ENCODE peak calls at places on chromosomes 1 and 21, in seven cellular contexts. P, J, Q, U, H, L and K are unnamed samples.

GRCh38 chr1:14149431-14149830 is 449.1 kb upstream of the KAZN start:
- DNase-seq in Q (peak), J (no peak), L (peak), H (no peak), P (no peak), U (no peak), K (no peak)

GRCh38 chr1:176174108-176174507 is 33.0 kb downstream of the COP1 start:
- DNase-seq in J (peak), Q (peak), P (no peak), U (no peak), L (no peak), H (no peak), K (peak)

GRCh38 chr1:65069186-65069585 is 78.8 kb upstream of the AK4 start:
- DNase-seq in L (no peak), U (no peak), H (no peak), J (no peak), P (no peak), Q (no peak), K (no peak)

GRCh38 chr1:214581785-214582184 is 21.2 kb upstream of the CENPF start:
- DNase-seq in P (no peak), H (no peak), L (no peak), J (peak), Q (peak), U (no peak), K (peak)

GRCh38 chr1:221510793-221511503 is 230.9 kb downstream of the DUSP10 start:
- DNase-seq in J (no peak), U (no peak), H (no peak), Q (peak), P (no peak), L (no peak), K (no peak)

GRCh38 chr21:41777934-41778815 is 11.3 kb upstream of the RIPK4 start:
- DNase-seq in U (peak), Q (peak), P (peak), H (peak), L (peak), J (peak), K (peak)

GRCh38 chr1:21865609-21865942 is 53.5 kb downstream of the LDLRAD2 start:
- DNase-seq in H (no peak), L (no peak), Q (no peak), U (no peak), P (no peak), J (no peak), K (no peak)

GRCh38 chr21:41460578-41461527 is 34.8 kb downstream of the MX1 start:
- DNase-seq in L (peak), P (no peak), H (peak), U (peak), Q (peak), J (peak), K (peak)

GRCh38 chr1:235090406-235091069 is 38.1 kb downstream of the TOMM20 start:
- DNase-seq in J (peak), H (peak), P (peak), Q (peak), U (peak), L (peak), K (no peak)

GRCh38 chr1:182890927-182891610 is 51.9 kb downstream of the DHX9 start:
- DNase-seq in H (no peak), Q (peak), P (no peak), U (no peak), J (no peak), L (no peak), K (no peak)

GRCh38 chr1:10122926-10123325 is 87.4 kb upstream of the KIF1B start:
- DNase-seq in P (no peak), J (peak), Q (no peak), U (no peak), H (no peak), L (peak), K (peak)

GRCh38 chr1:76958808-76959207 is 91.5 kb downstream of the ST6GALNAC5 start:
- DNase-seq in L (no peak), U (no peak), Q (peak), H (no peak), J (no peak), P (no peak), K (no peak)

GRCh38 chr1:230682882-230683610 is 30.9 kb downstream of the AGT start:
- DNase-seq in L (no peak), H (no peak), P (no peak), J (no peak), Q (peak), U (no peak), K (peak)

GRCh38 chr1:198538579-198539364 is 1.7 kb downstream of the ATP6V1G3 start:
- DNase-seq in Q (no peak), H (no peak), J (no peak), L (no peak), P (no peak), U (no peak), K (no peak)

GRCh38 chr1:201226859-201227488 is 36.4 kb downstream of the IGFN1 start:
- DNase-seq in J (no peak), H (peak), P (no peak), U (no peak), L (no peak), Q (no peak), K (no peak)

GRCh38 chr1:154403300-154403943 is 1.7 kb upstream of the IL6R start:
- DNase-seq in P (no peak), Q (no peak), L (no peak), H (no peak), U (no peak), J (no peak), K (no peak)

GRCh38 chr1:26160527-26161407 is 1.9 kb downstream of the FAM110D start:
- DNase-seq in L (no peak), Q (no peak), P (no peak), H (no peak), J (no peak), U (no peak), K (no peak)

GRCh38 chr1:32356478-32356877 is 5.8 kb downstream of the FAM229A start:
- DNase-seq in Q (no peak), P (no peak), J (no peak), H (no peak), U (no peak), L (no peak), K (no peak)

GRCh38 chr1:179002552-179003345 is 22.9 kb upstream of the FAM20B start:
- DNase-seq in Q (peak), J (peak), U (peak), P (peak), H (peak), L (peak), K (peak)

GRCh38 chr1:17287377-17287776 is 20.6 kb upstream of the PADI4 start:
- DNase-seq in Q (peak), L (peak), H (no peak), U (no peak), J (peak), P (no peak), K (peak)

GRCh38 chr21:42939581-42940413 is 14.4 kb upstream of the ERVH48-1 start:
- DNase-seq in J (peak), L (peak), H (no peak), P (no peak), Q (no peak), U (no peak), K (peak)

GRCh38 chr1:184088037-184088436 is 36.5 kb downstream of the TSEN15 start:
- DNase-seq in Q (peak), H (peak), U (no peak), L (no peak), P (no peak), J (no peak), K (no peak)

GRCh38 chr1:211468595-211468994 is 23.4 kb downstream of the RD3 start:
- DNase-seq in P (no peak), J (no peak), H (no peak), L (no peak), Q (no peak), U (no peak), K (no peak)

GRCh38 chr1:236451796-236452373 is 57.8 kb downstream of the EDARADD start:
- DNase-seq in U (no peak), J (no peak), P (peak), H (peak), L (peak), Q (peak), K (no peak)

GRCh38 chr1:236471096-236471495 is 52.7 kb upstream of the LGALS8 start:
- DNase-seq in U (no peak), L (no peak), J (no peak), H (no peak), P (no peak), Q (no peak), K (no peak)

GRCh38 chr21:40568756-40569155 is 278.2 kb downstream of the DSCAM start:
- DNase-seq in J (no peak), U (no peak), H (no peak), P (no peak), L (no peak), Q (no peak), K (no peak)

GRCh38 chr1:193626695-193627094 is 440.3 kb upstream of the B3GALT2 start:
- DNase-seq in U (peak), H (no peak), P (no peak), Q (no peak), J (no peak), L (no peak), K (no peak)

GRCh38 chr1:207962716-207963428 is 51.9 kb upstream of the CD34 start:
- DNase-seq in L (peak), Q (peak), U (no peak), J (no peak), P (no peak), H (no peak), K (no peak)

GRCh38 chr1:112887599-112888303 is 68.2 kb downstream of the SLC16A1 start:
- DNase-seq in L (no peak), P (no peak), H (no peak), J (no peak), U (no peak), Q (no peak), K (no peak)

GRCh38 chr1:112894010-112894292 is 62.0 kb downstream of the SLC16A1 start:
- DNase-seq in J (no peak), U (no peak), Q (no peak), H (no peak), L (no peak), P (no peak), K (no peak)

GRCh38 chr1:112888630-112889029 is 67.4 kb downstream of the SLC16A1 start:
- DNase-seq in P (no peak), L (no peak), U (no peak), H (no peak), Q (no peak), J (no peak), K (no peak)

GRCh38 chr1:112893288-112894009 is 62.5 kb downstream of the SLC16A1 start:
- DNase-seq in L (no peak), H (no peak), J (no peak), Q (peak), P (no peak), U (no peak), K (no peak)

GRCh38 chr1:112889052-112889451 is 66.9 kb downstream of the SLC16A1 start:
- DNase-seq in H (no peak), J (no peak), L (no peak), P (no peak), Q (no peak), U (no peak), K (no peak)
- H2BK120ac ChIP-seq in H (no peak), J (no peak), L (no peak), P (no peak), Q (no peak), U (no peak), K (no peak)

DNA sequence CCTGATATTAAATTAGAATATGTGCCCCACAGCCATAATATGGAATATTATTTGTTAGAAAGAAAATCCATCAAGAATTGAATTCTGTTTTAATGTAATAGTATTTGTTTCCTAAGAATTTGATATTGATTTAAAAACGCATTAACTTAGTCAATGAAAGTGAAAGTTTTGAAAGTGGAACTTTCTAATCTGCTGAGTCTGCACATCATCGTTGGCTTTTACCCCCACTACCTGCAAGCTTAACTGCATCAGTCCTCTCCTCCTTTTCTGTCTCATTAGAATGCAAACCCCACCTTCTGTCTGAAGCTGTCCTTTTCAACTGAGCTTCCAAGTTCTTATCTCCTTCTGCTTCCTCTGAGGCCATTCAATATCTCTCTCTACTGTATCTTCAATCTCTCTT is 42.5 kb downstream of the XCL1 start:
- DNase-seq in J (no peak), Q (peak), L (no peak), P (no peak), H (no peak), U (no peak), K (no peak)
- H2BK120ac ChIP-seq in J (no peak), Q (no peak), L (peak), P (no peak), H (no peak), U (no peak), K (no peak)

GRCh38 chr21:36613064-36613463 is 85.9 kb upstream of the SIM2 start:
- DNase-seq in P (no peak), U (no peak), L (no peak), H (no peak), J (no peak), Q (no peak), K (peak)

GRCh38 chr21:36606983-36607325 is 92.0 kb upstream of the SIM2 start:
- DNase-seq in H (no peak), J (no peak), L (no peak), U (no peak), P (no peak), Q (no peak), K (no peak)

GRCh38 chr21:36608251-36608650 is 90.7 kb upstream of the SIM2 start:
- DNase-seq in Q (no peak), P (no peak), U (no peak), H (no peak), L (no peak), J (no peak), K (no peak)

GRCh38 chr21:36609654-36610053 is 89.3 kb upstream of the SIM2 start:
- DNase-seq in J (no peak), P (no peak), U (no peak), Q (no peak), L (no peak), H (no peak), K (no peak)

GRCh38 chr21:36610201-36610600 is 88.7 kb upstream of the SIM2 start:
- DNase-seq in P (no peak), U (no peak), L (no peak), J (no peak), H (no peak), Q (no peak), K (peak)
- H2BK120ac ChIP-seq in P (no peak), U (no peak), L (no peak), J (no peak), H (no peak), Q (no peak), K (no peak)

GRCh38 chr1:156262461-156263287 is 14.8 kb upstream of the PAQR6 start:
- DNase-seq in H (no peak), P (no peak), L (peak), J (no peak), U (no peak), Q (no peak), K (peak)
- H2BK120ac ChIP-seq in H (no peak), P (no peak), L (no peak), J (no peak), U (no peak), Q (no peak), K (peak)

GRCh38 chr1:8152731-8153702 is 126.9 kb upstream of the ERRFI1 start:
- DNase-seq in J (no peak), P (no peak), U (no peak), H (no peak), Q (no peak), L (no peak), K (no peak)

GRCh38 chr1:8154621-8155052 is 128.5 kb upstream of the ERRFI1 start:
- DNase-seq in J (peak), P (no peak), L (peak), H (no peak), Q (no peak), U (peak), K (peak)

GRCh38 chr1:8153961-8154360 is 127.9 kb upstream of the ERRFI1 start:
- DNase-seq in U (no peak), Q (no peak), J (no peak), H (no peak), P (no peak), L (no peak), K (no peak)

GRCh38 chr1:8147922-8148321 is 121.8 kb upstream of the ERRFI1 start:
- DNase-seq in H (no peak), Q (no peak), P (no peak), L (no peak), U (no peak), J (peak), K (peak)

DNA sequence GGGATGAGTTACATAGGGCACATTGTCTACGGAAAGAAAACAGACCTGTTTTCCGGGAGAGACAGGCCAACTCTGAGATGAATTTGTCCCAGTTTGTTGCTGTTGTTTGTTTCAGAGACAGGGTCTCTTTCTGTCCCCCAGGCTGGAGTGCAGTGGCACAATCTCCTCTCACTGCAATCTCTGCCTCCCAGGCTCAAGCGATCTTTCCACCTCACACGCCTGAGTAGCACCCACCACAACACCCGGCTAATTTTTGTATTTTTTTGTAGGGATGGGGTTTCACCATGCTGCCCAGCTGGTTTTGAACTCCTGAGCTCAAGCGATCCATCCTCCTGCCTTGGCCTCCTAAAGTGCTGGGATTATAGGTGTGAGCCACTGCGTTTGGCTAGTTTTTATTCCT is 125.5 kb upstream of the ERRFI1 start:
- DNase-seq in J (no peak), U (no peak), Q (no peak), H (no peak), P (no peak), L (no peak), K (no peak)
- H2BK120ac ChIP-seq in J (no peak), U (no peak), Q (no peak), H (no peak), P (no peak), L (peak), K (no peak)

GRCh38 chr21:15199414-15199813 is 134.6 kb upstream of the NRIP1 start:
- DNase-seq in L (peak), H (no peak), J (no peak), P (no peak), U (no peak), Q (peak), K (no peak)
- H2BK120ac ChIP-seq in L (no peak), H (no peak), J (no peak), P (no peak), U (no peak), Q (no peak), K (no peak)

GRCh38 chr1:94608852-94609570 is 67.5 kb upstream of the F3 start:
- DNase-seq in Q (no peak), P (no peak), J (peak), H (no peak), U (no peak), L (no peak), K (peak)

GRCh38 chr1:94607398-94607797 is 65.8 kb upstream of the F3 start:
- DNase-seq in U (no peak), H (no peak), Q (no peak), J (no peak), P (no peak), L (peak), K (no peak)

GRCh38 chr1:94608142-94608851 is 66.7 kb upstream of the F3 start:
- DNase-seq in J (no peak), H (no peak), P (no peak), U (no peak), L (no peak), Q (no peak), K (no peak)

GRCh38 chr1:94603663-94604062 is 62.1 kb upstream of the F3 start:
- DNase-seq in U (no peak), P (no peak), H (no peak), L (no peak), Q (no peak), J (no peak), K (no peak)

GRCh38 chr1:94606471-94606870 is 64.9 kb upstream of the F3 start:
- DNase-seq in L (no peak), J (no peak), P (no peak), Q (no peak), U (no peak), H (no peak), K (no peak)
- H2BK120ac ChIP-seq in L (no peak), J (peak), P (no peak), Q (no peak), U (no peak), H (no peak), K (peak)

DNA sequence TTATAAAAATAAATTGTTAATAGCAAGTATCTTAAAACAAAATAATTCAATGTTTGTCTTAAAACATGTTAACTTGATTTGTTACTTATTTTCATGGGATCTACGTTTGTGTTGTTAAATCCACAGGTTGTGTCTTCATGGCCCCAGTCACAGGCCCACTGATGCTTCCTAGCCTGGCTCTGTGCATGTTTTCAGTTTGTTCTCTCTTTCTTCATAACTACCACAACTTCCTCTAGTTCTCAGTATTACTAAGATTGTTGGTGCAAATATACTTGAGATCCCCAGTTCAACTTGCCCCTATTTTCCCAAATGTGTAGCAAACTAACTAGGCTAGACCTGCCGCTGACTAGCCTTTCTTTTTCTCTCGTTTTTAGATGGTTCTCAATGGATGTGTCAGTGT is 250.5 kb downstream of the NRIP1 start:
- DNase-seq in Q (no peak), L (no peak), J (no peak), U (no peak), H (no peak), P (no peak), K (no peak)
- H2BK120ac ChIP-seq in Q (no peak), L (no peak), J (no peak), U (no peak), H (no peak), P (no peak), K (no peak)

DNA sequence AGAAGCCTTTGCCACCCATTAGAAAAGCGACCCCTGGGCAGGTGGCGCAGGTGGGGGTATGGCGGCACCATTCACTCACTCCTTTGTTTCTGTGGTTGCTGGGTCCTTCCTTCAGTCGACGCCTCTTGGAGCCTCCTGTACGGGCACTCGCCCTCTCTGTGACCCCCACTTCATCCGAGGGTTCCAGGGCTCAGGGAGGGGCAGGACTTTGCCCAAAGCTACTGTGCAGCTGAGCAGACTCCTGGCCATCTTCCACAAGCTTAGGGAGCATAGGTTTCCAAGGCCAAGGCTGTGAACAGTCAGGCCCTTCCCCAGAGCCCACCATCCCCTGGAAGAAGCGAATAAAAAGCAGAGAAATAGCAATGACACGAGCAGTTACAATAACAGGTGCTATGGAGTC is 190.7 kb upstream of the ARHGEF16 start:
- DNase-seq in Q (no peak), J (no peak), P (no peak), L (no peak), H (no peak), U (no peak), K (no peak)
- H2BK120ac ChIP-seq in Q (no peak), J (no peak), P (no peak), L (no peak), H (no peak), U (peak), K (no peak)

GRCh38 chr1:904271-904950 is 19.3 kb upstream of the SAMD11 start:
- DNase-seq in H (peak), J (peak), Q (peak), P (no peak), L (peak), U (peak), K (peak)
- H2BK120ac ChIP-seq in H (no peak), J (peak), Q (no peak), P (no peak), L (peak), U (no peak), K (no peak)